ENCODE peak calls at places on chromosomes 4 and X, in seven cellular contexts. G, F, Y, C, X, J and P are unnamed samples.
A peak's percentile ranks its signal among the peaks of the same experiment; 100 is the strongest.

GRCh38 chr4:137614491-137614890 is 82.2 kb upstream of the PCDH18 start:
- DNase-seq in G (no peak), F (no peak), Y (peak; percentile 65), C (no peak), X (no peak), J (no peak), P (no peak)

GRCh38 chr4:108382751-108383150 is 214.0 kb upstream of the LEF1 start:
- DNase-seq in G (no peak), F (no peak), Y (no peak), C (no peak), X (no peak), J (no peak), P (no peak)

GRCh38 chr4:173074501-173074946 is 94.1 kb upstream of the GALNT7 start:
- DNase-seq in G (no peak), F (peak; percentile 99), Y (peak; percentile 82), C (peak; percentile 84), X (no peak), J (no peak), P (no peak)

GRCh38 chr4:186946682-186947294 is 223.1 kb upstream of the FAT1 start:
- DNase-seq in G (no peak), F (peak; percentile 24), Y (peak; percentile 18), C (no peak), X (no peak), J (no peak), P (no peak)

GRCh38 chr4:52059372-52059771 is 8.3 kb downstream of the SPATA18 start:
- DNase-seq in G (no peak), F (peak; percentile 88), Y (peak; percentile 78), C (no peak), X (no peak), J (no peak), P (no peak)

GRCh38 chr4:55186700-55187099 is 61.3 kb upstream of the KDR start:
- DNase-seq in G (no peak), F (no peak), Y (no peak), C (no peak), X (no peak), J (no peak), P (no peak)

GRCh38 chr4:90958256-90958895 is 831.2 kb downstream of the CCSER1 start:
- DNase-seq in G (no peak), F (peak; percentile 93), Y (peak; percentile 69), C (peak; percentile 63), X (no peak), J (no peak), P (no peak)

GRCh38 chr4:182015893-182016292 is 227.3 kb upstream of the TENM3 start:
- DNase-seq in G (no peak), F (peak; percentile 19), Y (no peak), C (no peak), X (no peak), J (no peak), P (no peak)

GRCh38 chr4:184012937-184013336 is 107.8 kb downstream of the STOX2 start:
- DNase-seq in G (no peak), F (no peak), Y (no peak), C (no peak), X (no peak), J (no peak), P (no peak)

GRCh38 chr4:154609532-154609931 is 2.9 kb downstream of the FGG start:
- DNase-seq in G (no peak), F (no peak), Y (no peak), C (no peak), X (no peak), J (no peak), P (no peak)

GRCh38 chr4:77178560-77178959 is 21.6 kb downstream of the CCNG2 start:
- DNase-seq in G (no peak), F (no peak), Y (no peak), C (no peak), X (no peak), J (no peak), P (no peak)

GRCh38 chr4:189806506-189806905 is 134.2 kb upstream of the FRG1 start:
- DNase-seq in G (no peak), F (no peak), Y (no peak), C (no peak), X (no peak), J (no peak), P (no peak)

GRCh38 chr4:165970703-165971420 is 97.8 kb downstream of the TLL1 start:
- DNase-seq in G (no peak), F (no peak), Y (no peak), C (no peak), X (no peak), J (no peak), P (no peak)

GRCh38 chr4:1756079-1756478 is 34.8 kb downstream of the TACC3 start:
- DNase-seq in G (no peak), F (no peak), Y (no peak), C (no peak), X (no peak), J (no peak), P (no peak)

GRCh38 chr4:112060212-112060611 is 85.0 kb upstream of the FAM241A start:
- DNase-seq in G (no peak), F (peak; percentile 46), Y (no peak), C (no peak), X (no peak), J (no peak), P (no peak)

GRCh38 chr4:149291463-149291862 is 524.2 kb downstream of the IQCM start:
- DNase-seq in G (no peak), F (peak; percentile 95), Y (peak; percentile 26), C (peak; percentile 10), X (no peak), J (no peak), P (no peak)

GRCh38 chrX:46703980-46704379 is 54.9 kb downstream of the SLC9A7 start:
- DNase-seq in G (no peak), F (no peak), Y (no peak), C (no peak), X (no peak), J (no peak), P (no peak)

GRCh38 chr4:146029939-146030710 is 91.5 kb upstream of the ZNF827 start:
- DNase-seq in G (no peak), F (peak; percentile 3), Y (no peak), C (no peak), X (peak; percentile 48), J (no peak), P (peak; percentile 50)

GRCh38 chr4:126264839-126265238 is 950.1 kb downstream of the FAT4 start:
- DNase-seq in G (no peak), F (peak; percentile 62), Y (peak; percentile 6), C (no peak), X (no peak), J (no peak), P (no peak)

GRCh38 chr4:78417603-78418002 is 134.0 kb upstream of the ANXA3 start:
- DNase-seq in G (no peak), F (no peak), Y (no peak), C (no peak), X (no peak), J (no peak), P (no peak)

GRCh38 chr4:19776021-19776459 is 475.7 kb upstream of the SLIT2 start:
- DNase-seq in G (no peak), F (peak; percentile 88), Y (peak; percentile 52), C (peak; percentile 47), X (no peak), J (no peak), P (no peak)

GRCh38 chrX:136880003-136880451 is 498 bp downstream of the RBMX start:
- DNase-seq in G (no peak), F (no peak), Y (peak; percentile 1), C (no peak), X (no peak), J (no peak), P (no peak)

GRCh38 chr4:36039031-36039430 is 205.3 kb downstream of the ARAP2 start:
- DNase-seq in G (no peak), F (no peak), Y (no peak), C (no peak), X (no peak), J (no peak), P (peak; percentile 11)

GRCh38 chr4:137310593-137311490 is 221.5 kb downstream of the PCDH18 start:
- DNase-seq in G (no peak), F (peak; percentile 86), Y (peak; percentile 83), C (peak; percentile 67), X (no peak), J (no peak), P (no peak)

GRCh38 chr4:155629183-155629825 is 37.3 kb upstream of the GUCY1A1 start:
- DNase-seq in G (no peak), F (peak; percentile 83), Y (peak; percentile 24), C (no peak), X (no peak), J (no peak), P (no peak)